ENCODE peak calls at places on chromosomes 12 and 14, in four cellular contexts. O is breast epithelium, Y is right atrium auricular region, U is uterus. M is an unnamed sample.

GRCh38 chr12:33438890-33439586 is 581 bp downstream of the SYT10 start:
- DNase-seq in Y (no peak), U (no peak), O (no peak), M (no peak)

GRCh38 chr14:35470775-35471174 is 63.2 kb upstream of the INSM2 start:
- DNase-seq in U (no peak), O (no peak), Y (no peak), M (no peak)

GRCh38 chr12:117226505-117226904 is 36.2 kb upstream of the FBXO21 start:
- DNase-seq in U (no peak), Y (no peak), O (no peak), M (no peak)

GRCh38 chr14:19801118-19801464 is 2.5 kb upstream of the OR4N2 start:
- DNase-seq in Y (no peak), O (no peak), U (no peak), M (no peak)

GRCh38 chr14:105074601-105075053 is 9.4 kb upstream of the GPR132 start:
- DNase-seq in O (peak; percentile 48), Y (no peak), U (no peak), M (no peak)

GRCh38 chr12:104637616-104638015 is 180.9 kb downstream of the CHST11 start:
- DNase-seq in Y (no peak), O (no peak), U (no peak), M (no peak)

GRCh38 chr12:52185400-52185967 is 6.3 kb downstream of the KRT80 start:
- DNase-seq in O (no peak), U (no peak), Y (no peak), M (no peak)

GRCh38 chr12:94710933-94711332 is 60.6 kb upstream of the TMCC3 start:
- DNase-seq in Y (no peak), O (no peak), U (no peak), M (no peak)

GRCh38 chr14:104554608-104555401 is 24.8 kb upstream of the C14orf180 start:
- DNase-seq in Y (no peak), U (no peak), O (peak; percentile 45), M (no peak)

GRCh38 chr14:93262446-93262845 is 55.4 kb downstream of the UBR7 start:
- DNase-seq in O (no peak), Y (no peak), U (no peak), M (no peak)

GRCh38 chr14:51342226-51342625 is 102.2 kb downstream of the TMX1 start:
- DNase-seq in Y (no peak), O (no peak), U (no peak), M (no peak)

GRCh38 chr12:31011336-31011735 is 62.3 kb upstream of the DDX11 start:
- DNase-seq in O (no peak), U (no peak), Y (no peak), M (no peak)

GRCh38 chr14:99758121-99758871 is 34.9 kb upstream of the EML1 start:
- DNase-seq in O (no peak), Y (no peak), U (no peak), M (no peak)

GRCh38 chr12:49777800-49778748 is 36.7 kb downstream of the TMBIM6 start:
- DNase-seq in O (peak; percentile 60), U (no peak), Y (no peak), M (peak; percentile 63)

GRCh38 chr14:32509632-32510187 is 180.6 kb downstream of the AKAP6 start:
- DNase-seq in O (no peak), Y (peak; percentile 76), U (peak; percentile 25), M (no peak)

GRCh38 chr12:112401054-112401453 is 8.4 kb downstream of the RPL6 start:
- DNase-seq in Y (no peak), O (no peak), U (no peak), M (no peak)

GRCh38 chr12:69106482-69107118 is 132.8 kb upstream of the CPSF6 start:
- DNase-seq in O (no peak), Y (no peak), U (no peak), M (no peak)

GRCh38 chr14:20489093-20489994 is 16.0 kb upstream of the RNASE10 start:
- DNase-seq in O (no peak), Y (no peak), U (no peak), M (no peak)

GRCh38 chr12:81953541-81953940 is 194.4 kb upstream of the PPFIA2 start:
- DNase-seq in U (no peak), O (no peak), Y (no peak), M (no peak)

GRCh38 chr12:79766705-79767464 is 76.1 kb upstream of the PAWR start:
- DNase-seq in U (no peak), Y (no peak), O (no peak), M (no peak)

GRCh38 chr14:64213079-64213478 is 81.1 kb downstream of the ESR2 start:
- DNase-seq in U (no peak), Y (no peak), O (no peak), M (no peak)

GRCh38 chr14:92259613-92260357 is 63.2 kb upstream of the SLC24A4 start:
- DNase-seq in O (no peak), U (no peak), Y (no peak), M (no peak)

GRCh38 chr12:85182699-85183098 is 97.3 kb upstream of the ALX1 start:
- DNase-seq in O (no peak), Y (no peak), U (no peak), M (no peak)

GRCh38 chr12:123094349-123095073 is 56.4 kb downstream of the PITPNM2 start:
- DNase-seq in U (peak; percentile 70), O (peak; percentile 82), Y (no peak), M (no peak)

GRCh38 chr12:110687770-110688169 is 1.1 kb downstream of the HVCN1 start:
- DNase-seq in O (no peak), Y (no peak), U (no peak), M (no peak)

GRCh38 chr14:58107947-58108552 is 44.0 kb downstream of the ARMH4 start:
- DNase-seq in Y (no peak), U (peak; percentile 34), O (no peak), M (peak; percentile 29)

GRCh38 chr12:70609739-70610491 is 27.3 kb downstream of the PTPRB start:
- DNase-seq in U (peak; percentile 19), Y (peak; percentile 74), O (no peak), M (no peak)

GRCh38 chr14:54906075-54906474 is 3.4 kb upstream of the GCH1 start:
- DNase-seq in U (no peak), Y (no peak), O (no peak), M (no peak)

GRCh38 chr12:122963928-122964240 is 2.4 kb downstream of the ABCB9 start:
- DNase-seq in U (peak; percentile 59), O (no peak), Y (no peak), M (no peak)

GRCh38 chr14:29462271-29462670 is 465.4 kb downstream of the PRKD1 start:
- DNase-seq in U (no peak), Y (no peak), O (no peak), M (no peak)

GRCh38 chr14:81423504-81423903 is 23.4 kb upstream of the STON2 start:
- DNase-seq in Y (no peak), U (peak; percentile 16), O (no peak), M (no peak)

GRCh38 chr12:42924482-42924881 is 334.9 kb upstream of the PRICKLE1 start:
- DNase-seq in Y (no peak), U (no peak), O (no peak), M (no peak)

GRCh38 chr14:56172571-56172971 is 54.4 kb downstream of the PELI2 start:
- DNase-seq in O (no peak), Y (no peak), U (no peak), M (no peak)

GRCh38 chr14:77023001-77023996 is 5.2 kb downstream of the IRF2BPL start:
- DNase-seq in Y (no peak), O (no peak), U (peak; percentile 76), M (peak; percentile 44)

GRCh38 chr12:16350682-16351081 is 3.2 kb downstream of the MGST1 start:
- DNase-seq in Y (peak; percentile 84), U (peak; percentile 51), O (peak; percentile 74), M (no peak)

GRCh38 chr12:16349132-16349463 is 1.7 kb downstream of the MGST1 start:
- DNase-seq in U (peak; percentile 72), Y (peak; percentile 94), O (peak; percentile 59), M (no peak)

GRCh38 chr12:16347391-16348298 is at the start of gene MGST1:
- DNase-seq in O (peak; percentile 73), Y (peak; percentile 88), U (peak; percentile 60), M (no peak)

GRCh38 chr12:16346931-16347330 is 514 bp upstream of the MGST1 start:
- DNase-seq in O (no peak), Y (no peak), U (no peak), M (no peak)

GRCh38 chr12:16348435-16349131 is 1.1 kb downstream of the MGST1 start:
- DNase-seq in U (no peak), O (no peak), Y (no peak), M (no peak)
- H3K27ac ChIP-seq in U (peak overlapping the region; percentile 69), O (peak overlapping the region; percentile 95), Y (peak overlapping the region; percentile 64), M (no peak overlapping the region)

DNA sequence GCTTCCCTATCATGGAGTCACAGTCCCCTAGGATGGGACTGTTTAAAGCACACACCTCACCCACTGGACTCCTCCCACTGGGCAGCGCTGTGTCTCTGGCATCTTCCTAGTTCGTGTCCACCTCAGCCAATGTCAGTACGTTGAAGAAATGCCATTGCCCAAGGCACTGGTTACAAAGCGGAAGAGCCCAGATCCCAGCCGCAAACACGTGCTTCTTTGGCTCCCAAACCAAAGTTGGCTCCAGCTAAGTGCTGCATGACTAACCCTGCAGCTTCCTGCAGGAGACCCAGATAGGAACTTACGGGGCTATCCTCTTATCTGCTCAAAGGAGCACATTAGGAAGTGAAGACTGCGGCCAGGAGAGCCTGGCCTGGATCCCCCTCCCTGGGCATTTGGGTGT is 9.3 kb downstream of the SYNE3 start:
- DNase-seq in U (peak; percentile 76), Y (peak; percentile 89), O (peak; percentile 81), M (no peak)
- H3K4me1 ChIP-seq in U (peaks cover 7% of the 10 kb centered on the region), Y (peaks cover 60% of the 10 kb centered on the region), O (peaks cover 19% of the 10 kb centered on the region), M (peaks cover 11% of the 10 kb centered on the region)

DNA sequence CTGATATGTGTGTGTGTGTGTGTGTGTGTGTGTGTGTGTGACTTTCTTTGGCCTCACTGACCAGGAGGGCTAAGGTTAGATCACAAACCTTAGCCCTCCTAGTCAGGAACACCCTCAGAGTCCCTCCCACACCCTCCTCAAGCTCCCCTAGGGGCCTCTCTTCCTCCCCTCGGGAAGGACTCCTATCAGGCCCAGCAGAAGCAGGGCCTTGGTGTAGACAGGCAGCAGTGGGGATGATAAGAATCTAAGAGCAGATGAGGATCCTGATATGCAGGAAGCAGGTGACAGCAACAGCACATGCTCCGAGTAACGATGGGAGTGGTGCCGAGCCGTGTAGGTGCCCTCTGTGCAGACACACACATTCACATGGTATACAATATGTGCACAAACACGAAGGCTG is 20.7 kb downstream of the PLEK2 start:
- DNase-seq in U (no peak), O (no peak), Y (no peak), M (peak; percentile 4)
- H3K27me3 ChIP-seq in U (no peaks in the 10 kb centered on the region), O (no peaks in the 10 kb centered on the region), Y (no peaks in the 10 kb centered on the region), M (no peaks in the 10 kb centered on the region)

DNA sequence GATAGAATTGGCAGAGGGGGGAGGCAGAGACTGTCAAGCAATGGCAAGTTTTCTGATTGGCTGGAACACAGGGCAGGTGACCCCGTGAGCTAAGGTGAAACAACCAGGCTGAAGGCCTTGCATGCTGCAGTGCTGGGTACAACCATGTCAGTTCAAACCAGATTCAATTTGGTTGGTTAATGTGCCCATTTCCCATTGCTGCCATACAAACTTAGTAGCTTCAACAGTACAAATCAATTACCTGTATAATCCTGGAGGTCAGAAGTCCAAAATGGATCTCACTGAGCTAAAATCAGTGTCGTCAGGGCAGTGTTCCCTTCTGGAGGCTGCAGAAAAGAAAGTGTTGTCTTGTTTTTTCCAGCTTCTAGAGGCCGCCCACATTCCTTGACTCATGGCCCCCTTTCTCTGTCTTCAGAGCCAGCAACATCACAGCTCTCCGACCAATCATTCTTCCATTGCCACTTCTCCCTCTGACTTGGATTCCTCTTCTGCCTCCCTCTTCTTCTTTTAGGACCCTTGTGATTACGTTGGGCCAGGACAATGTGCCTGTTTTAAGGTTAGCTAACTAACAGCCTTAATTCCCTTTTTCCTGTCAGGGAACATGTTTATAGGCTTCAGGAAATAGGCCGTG is 221.7 kb downstream of the ZFP36L1 start:
- DNase-seq in U (no peak), Y (no peak), O (no peak), M (no peak)
- H3K27ac ChIP-seq in U (no peak overlapping the region), Y (no peak overlapping the region), O (peak overlapping the region; percentile 88), M (no peak overlapping the region)